ENCODE peak calls at places on chromosomes 1 and 21, in five cellular contexts. V, M, P, D and G are unnamed samples.
A peak's percentile ranks its signal among the peaks of the same experiment; 100 is the strongest.

GRCh38 chr1:209756608-209757445 is 974 bp downstream of the TRAF3IP3 start:
- DNase-seq in V (no peak), M (no peak), P (no peak), D (no peak), G (no peak)

GRCh38 chr1:244313346-244313745 is 138.4 kb downstream of the ADSS2 start:
- DNase-seq in V (no peak), M (no peak), P (no peak), D (no peak), G (no peak)

GRCh38 chr1:202283379-202283844 is 58.3 kb downstream of the UBE2T start:
- DNase-seq in V (no peak), M (no peak), P (peak; percentile 91), D (no peak), G (no peak)

GRCh38 chr1:67190942-67191341 is 24.7 kb downstream of the IL23R start:
- DNase-seq in V (no peak), M (no peak), P (no peak), D (no peak), G (no peak)

GRCh38 chr1:171645553-171646336 is 6.7 kb downstream of the MYOC start:
- DNase-seq in V (no peak), M (peak; percentile 18), P (no peak), D (peak; percentile 91), G (no peak)

GRCh38 chr1:89607888-89608626 is 24.9 kb upstream of the LRRC8C start:
- DNase-seq in V (no peak), M (no peak), P (no peak), D (no peak), G (no peak)

GRCh38 chr1:25809929-25810328 is 9.8 kb upstream of the MTFR1L start:
- DNase-seq in V (no peak), M (no peak), P (no peak), D (no peak), G (no peak)

GRCh38 chr1:34192621-34193020 is 15.9 kb downstream of the C1orf94 start:
- DNase-seq in V (no peak), M (no peak), P (no peak), D (no peak), G (no peak)

GRCh38 chr1:41482001-41482765 is 2.3 kb downstream of the EDN2 start:
- DNase-seq in V (no peak), M (peak; percentile 82), P (no peak), D (peak; percentile 65), G (peak; percentile 98)

GRCh38 chr21:28487455-28488070 is 505.1 kb downstream of the LTN1 start:
- DNase-seq in V (no peak), M (no peak), P (no peak), D (no peak), G (no peak)

GRCh38 chr21:34126691-34127090 is 53.3 kb downstream of the MRPS6 start:
- DNase-seq in V (no peak), M (no peak), P (no peak), D (no peak), G (no peak)

GRCh38 chr1:7042322-7043231 is 257.3 kb downstream of the CAMTA1 start:
- DNase-seq in V (peak; percentile 57), M (peak; percentile 15), P (no peak), D (no peak), G (peak; percentile 32)

GRCh38 chr1:1433804-1434130 is 1.7 kb upstream of the VWA1 start:
- DNase-seq in V (no peak), M (no peak), P (peak; percentile 68), D (peak; percentile 56), G (no peak)

GRCh38 chr1:159647616-159648015 is 60.0 kb downstream of the APCS start:
- DNase-seq in V (no peak), M (no peak), P (no peak), D (no peak), G (no peak)

GRCh38 chr21:15240846-15241245 is 176.0 kb upstream of the NRIP1 start:
- DNase-seq in V (no peak), M (no peak), P (no peak), D (no peak), G (no peak)

GRCh38 chr1:74780600-74780999 is 47.6 kb downstream of the TYW3 start:
- DNase-seq in V (no peak), M (no peak), P (no peak), D (no peak), G (no peak)

GRCh38 chr1:17369466-17369865 is 2.5 kb upstream of the PADI6 start:
- DNase-seq in V (no peak), M (no peak), P (peak; percentile 83), D (no peak), G (no peak)

GRCh38 chr1:87252406-87252805 is 76.3 kb upstream of the LMO4 start:
- DNase-seq in V (no peak), M (no peak), P (no peak), D (no peak), G (no peak)

GRCh38 chr1:17485280-17485679 is 45.8 kb upstream of the RCC2 start:
- DNase-seq in V (peak; percentile 51), M (no peak), P (no peak), D (no peak), G (no peak)

GRCh38 chr21:35016071-35016470 is 33.0 kb downstream of the RUNX1 start:
- DNase-seq in V (no peak), M (no peak), P (peak; percentile 44), D (no peak), G (no peak)

GRCh38 chr1:220528679-220529529 is 968 bp downstream of the MARK1 start:
- DNase-seq in V (no peak), M (no peak), P (no peak), D (peak; percentile 18), G (peak; percentile 64)

GRCh38 chr1:42978317-42979036 is 19.8 kb upstream of the SLC2A1 start:
- DNase-seq in V (no peak), M (no peak), P (no peak), D (no peak), G (no peak)

GRCh38 chr1:72530646-72531045 is 248.3 kb upstream of the NEGR1 start:
- DNase-seq in V (no peak), M (no peak), P (no peak), D (no peak), G (no peak)

GRCh38 chr1:202189012-202189790 is 4.4 kb upstream of the LGR6 start:
- DNase-seq in V (peak; percentile 78), M (peak; percentile 79), P (peak; percentile 42), D (peak; percentile 63), G (peak; percentile 80)

GRCh38 chr21:10418649-10419048 is 102.7 kb upstream of the TPTE start:
- DNase-seq in V (no peak), M (no peak), P (no peak), D (no peak), G (no peak)

GRCh38 chr1:63147783-63148182 is 174.6 kb upstream of the FOXD3 start:
- DNase-seq in V (no peak), M (no peak), P (no peak), D (no peak), G (no peak)

GRCh38 chr1:29804181-29804899 is 568.0 kb downstream of the PTPRU start:
- DNase-seq in V (no peak), M (no peak), P (no peak), D (peak; percentile 5), G (no peak)

GRCh38 chr1:77796695-77797405 is 17.4 kb downstream of the MIGA1 start:
- DNase-seq in V (peak; percentile 21), M (no peak), P (no peak), D (no peak), G (no peak)

GRCh38 chr1:66576645-66577044 is 42.7 kb downstream of the SGIP1 start:
- DNase-seq in V (no peak), M (no peak), P (no peak), D (no peak), G (peak; percentile 16)

GRCh38 chr1:119544165-119544762 is 37.3 kb downstream of the HSD3B1 start:
- DNase-seq in V (peak; percentile 23), M (peak; percentile 26), P (no peak), D (no peak), G (no peak)

DNA sequence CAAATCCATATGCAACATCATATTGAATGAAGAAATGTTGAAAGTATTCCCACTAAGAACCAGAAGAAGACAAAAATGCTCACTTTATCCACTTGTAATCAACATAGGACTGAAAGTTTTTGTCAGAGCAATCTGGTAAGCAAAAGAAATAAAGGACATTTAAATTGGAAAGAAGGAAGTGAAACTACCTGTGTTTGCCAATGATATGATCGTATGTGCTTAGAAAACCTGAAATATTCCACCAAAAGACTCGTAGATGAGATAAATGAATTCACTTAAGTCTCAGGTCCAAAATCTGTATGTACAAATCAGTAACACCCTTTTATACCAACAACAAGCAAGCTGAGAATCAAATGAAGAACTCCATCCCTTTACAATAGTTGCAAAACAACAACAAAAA is 8.5 kb downstream of the PRAMEF1 start:
- DNase-seq in V (no peak), M (no peak), P (no peak), D (no peak), G (no peak)
- H3K27ac ChIP-seq in V (no peak overlapping the region), M (no peak overlapping the region), P (no peak overlapping the region), D (no peak overlapping the region), G (no peak overlapping the region)

DNA sequence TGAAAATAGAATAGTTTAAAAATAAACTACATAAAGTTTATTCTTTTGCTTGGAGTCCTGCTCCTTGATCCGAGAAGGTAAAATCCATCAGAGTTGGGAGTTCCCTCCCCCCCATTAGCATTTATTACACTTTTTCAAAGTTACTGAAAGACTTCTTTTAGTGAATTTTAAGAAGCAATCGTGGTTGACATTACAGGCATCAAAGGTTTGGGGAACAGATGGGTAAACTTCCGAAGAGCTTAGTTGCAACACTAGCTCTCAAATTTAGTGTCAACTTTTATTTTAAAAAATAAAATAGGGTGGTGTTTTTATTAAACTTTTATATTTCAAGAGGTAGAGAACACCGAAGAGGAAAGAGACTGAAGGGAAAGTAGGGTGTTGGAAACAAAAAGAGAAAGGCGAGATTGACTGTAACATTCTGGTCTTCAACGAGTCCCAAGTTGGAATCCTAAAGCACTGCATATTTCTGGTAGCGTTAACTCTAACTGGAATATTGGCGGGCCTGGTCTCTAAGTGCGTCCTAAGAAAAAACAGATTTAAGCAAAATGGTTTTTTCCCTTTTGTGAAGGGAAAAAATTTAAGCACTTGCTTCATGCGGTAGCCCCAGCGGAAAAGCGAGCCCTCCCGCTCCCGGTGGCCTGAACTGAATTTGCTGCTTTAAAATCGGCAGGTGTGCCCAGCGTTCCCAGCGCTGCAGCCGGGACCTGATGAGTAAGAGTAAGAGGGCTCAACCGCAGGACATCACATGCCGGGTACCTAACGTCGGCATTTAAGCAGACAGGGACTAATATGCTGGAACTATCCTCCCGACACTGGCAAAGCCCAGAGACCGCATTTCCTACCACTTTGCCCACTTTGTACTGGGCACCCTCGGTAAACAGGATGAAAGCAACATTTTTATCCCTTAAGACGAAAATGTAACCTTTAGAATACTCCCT is 30.6 kb upstream of the NFIA start:
- DNase-seq in V (peak; percentile 37), M (no peak), P (no peak), D (peak; percentile 23), G (peak; percentile 46)
- H3K27me3 ChIP-seq in V (no peaks in the 10 kb centered on the region), M (no peaks in the 10 kb centered on the region), P (no peaks in the 10 kb centered on the region), D (no peaks in the 10 kb centered on the region), G (no peaks in the 10 kb centered on the region)

GRCh38 chr1:200970771-200971427 is 52.6 kb downstream of the KIF21B start:
- DNase-seq in V (no peak), M (no peak), P (no peak), D (no peak), G (no peak)

GRCh38 chr1:200972985-200973742 is 50.4 kb downstream of the KIF21B start:
- DNase-seq in V (no peak), M (no peak), P (peak; percentile 54), D (no peak), G (no peak)

GRCh38 chr1:200971428-200971903 is 52.0 kb downstream of the KIF21B start:
- DNase-seq in V (no peak), M (no peak), P (no peak), D (no peak), G (no peak)

GRCh38 chr1:200973937-200974657 is 49.4 kb downstream of the KIF21B start:
- DNase-seq in V (no peak), M (no peak), P (no peak), D (no peak), G (no peak)

GRCh38 chr1:200971955-200972711 is 51.4 kb downstream of the KIF21B start:
- DNase-seq in V (peak; percentile 88), M (peak; percentile 69), P (peak; percentile 43), D (peak; percentile 68), G (peak; percentile 51)
- H3K27ac ChIP-seq in V (no peak overlapping the region), M (no peak overlapping the region), P (no peak overlapping the region), D (no peak overlapping the region), G (no peak overlapping the region)

GRCh38 chr1:245386321-245387002 is 231.7 kb downstream of the KIF26B start:
- DNase-seq in V (no peak), M (no peak), P (no peak), D (no peak), G (no peak)
- H3K27me3 ChIP-seq in V (peaks cover 47% of the 10 kb centered on the region), M (no peaks in the 10 kb centered on the region), P (peaks cover 81% of the 10 kb centered on the region), D (no peaks in the 10 kb centered on the region), G (no peaks in the 10 kb centered on the region)